ENCODE peak calls at places on chromosomes 4 and X, in eight cellular contexts. X is Panc1, J is upper lobe of left lung, Q is HCT116, Z is GM12878, A is HepG2, U is GM23338, L is K562. H is an unnamed sample.

GRCh38 chrX:147781844-147782243 is 129.9 kb upstream of the FMR1 start:
- ATAC-seq in U (no peak), J (no peak), Q (no peak), A (no peak), L (no peak), Z (no peak), X (no peak), H (no peak)

GRCh38 chr4:38583102-38583501 is 80.9 kb upstream of the KLF3 start:
- ATAC-seq in U (no peak), Z (no peak), X (no peak), Q (no peak), A (no peak), J (no peak), L (no peak), H (no peak)

GRCh38 chr4:108037884-108038283 is 48.2 kb downstream of the HADH start:
- ATAC-seq in L (no peak), X (no peak), A (no peak), U (no peak), Z (no peak), Q (no peak), J (no peak), H (no peak)

GRCh38 chr4:25632135-25632534 is 23.5 kb upstream of the SLC34A2 start:
- ATAC-seq in Z (no peak), X (no peak), Q (peak), J (no peak), U (no peak), A (no peak), L (no peak), H (no peak)

GRCh38 chr4:184348311-184349233 is 125.8 kb downstream of the IRF2 start:
- ATAC-seq in Q (no peak), A (peak), J (peak), L (peak), U (no peak), Z (no peak), X (no peak), H (no peak)

GRCh38 chr4:60790608-60791007 is 409.5 kb upstream of the ADGRL3 start:
- ATAC-seq in X (no peak), Z (no peak), A (no peak), Q (no peak), J (no peak), L (no peak), U (peak), H (no peak)

GRCh38 chr4:129929052-129929451 is 833.1 kb downstream of the C4orf33 start:
- ATAC-seq in U (peak), L (no peak), A (peak), X (no peak), J (no peak), Q (peak), Z (peak), H (no peak)

GRCh38 chrX:153917814-153918213 is 8.2 kb downstream of the ARHGAP4 start:
- ATAC-seq in A (no peak), U (no peak), L (no peak), Z (no peak), Q (no peak), J (no peak), X (no peak), H (no peak)

GRCh38 chr4:80210549-80210948 is 13.2 kb downstream of the PRDM8 start:
- ATAC-seq in U (no peak), A (no peak), X (no peak), L (no peak), Q (no peak), J (no peak), Z (no peak), H (no peak)

GRCh38 chrX:151752847-151753246 is 18.3 kb downstream of the CNGA2 start:
- ATAC-seq in U (no peak), Q (no peak), Z (no peak), A (no peak), L (no peak), J (no peak), X (no peak), H (no peak)

GRCh38 chr4:26803462-26803861 is 57.2 kb upstream of the STIM2 start:
- ATAC-seq in A (peak), U (peak), J (no peak), L (no peak), Q (no peak), X (no peak), Z (no peak), H (no peak)

GRCh38 chrX:23982891-23983290 is 44.1 kb downstream of the KLHL15 start:
- ATAC-seq in J (no peak), Q (no peak), U (no peak), A (no peak), L (no peak), Z (no peak), X (no peak), H (no peak)

GRCh38 chr4:67049446-67049845 is 495.9 kb downstream of the CENPC start:
- ATAC-seq in X (no peak), U (peak), L (no peak), J (no peak), Z (no peak), A (no peak), Q (no peak), H (no peak)

GRCh38 chrX:37746268-37746931 is 33.5 kb upstream of the CYBB start:
- ATAC-seq in J (peak), Q (peak), A (no peak), Z (peak), U (no peak), X (no peak), L (no peak), H (no peak)

GRCh38 chrX:7083468-7084396 is 63.8 kb upstream of the STS start:
- ATAC-seq in J (peak), A (no peak), Q (peak), Z (peak), L (no peak), X (peak), U (no peak), H (peak)

GRCh38 chr4:99507349-99507748 is 3.5 kb upstream of the C4orf17 start:
- ATAC-seq in Q (no peak), A (no peak), U (no peak), X (no peak), Z (no peak), J (no peak), L (no peak), H (no peak)

GRCh38 chr4:54099959-54100606 is at the start of gene GSX2:
- ATAC-seq in Q (no peak), A (peak), Z (peak), L (no peak), U (peak), J (no peak), X (no peak), H (peak)

GRCh38 chr4:76984127-76984526 is 34.6 kb downstream of the SEPTIN11 start:
- ATAC-seq in A (peak), L (peak), U (peak), Q (peak), Z (peak), J (no peak), X (no peak), H (peak)

GRCh38 chr4:26441110-26441509 is 49.2 kb downstream of the CCKAR start:
- ATAC-seq in Z (no peak), J (no peak), U (no peak), A (peak), X (no peak), L (no peak), Q (no peak), H (peak)

GRCh38 chr4:163393471-163393870 is 49.8 kb downstream of the NPY5R start:
- ATAC-seq in J (no peak), U (no peak), A (no peak), L (no peak), Z (peak), Q (no peak), X (no peak), H (no peak)

GRCh38 chr4:9904976-9905587 is 116.2 kb downstream of the SLC2A9 start:
- ATAC-seq in A (no peak), J (no peak), L (no peak), Z (no peak), U (no peak), X (no peak), Q (no peak), H (no peak)

GRCh38 chr4:125266901-125267601 is 47.7 kb upstream of the FAT4 start:
- ATAC-seq in J (no peak), A (no peak), Q (no peak), L (no peak), X (no peak), Z (no peak), U (no peak), H (no peak)

GRCh38 chr4:22539251-22539650 is 23.4 kb upstream of the ADGRA3 start:
- ATAC-seq in Q (no peak), L (no peak), Z (no peak), A (no peak), U (no peak), X (no peak), J (no peak), H (no peak)

DNA sequence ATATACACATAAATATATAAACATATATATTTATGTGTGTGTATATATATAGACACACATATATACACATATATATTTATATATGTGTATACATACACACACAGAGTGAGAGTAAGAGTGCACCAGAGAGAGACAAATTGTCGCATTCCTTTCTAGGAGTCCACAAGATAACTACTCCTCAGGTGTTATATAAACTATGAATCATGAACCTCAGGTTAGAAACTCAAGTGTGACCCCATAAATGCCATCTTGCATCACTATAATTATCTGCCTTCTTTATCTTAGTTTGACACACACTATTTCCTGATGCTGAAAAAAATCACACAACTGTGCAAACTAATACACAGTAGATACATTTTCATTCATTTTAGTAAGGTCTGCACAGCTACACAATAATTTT is 135.2 kb downstream of the PPARGC1A start:
- ATAC-seq in U (no peak), X (no peak), L (no peak), Q (no peak), J (no peak), A (no peak), Z (no peak), H (no peak)
- TF ChIP-seq CTCF in U (no peak), X (no peak), L (no peak), Q (no peak), J (no peak), A (no peak), Z (no peak), H (no peak)

GRCh38 chr4:173252024-173252935 is 81.9 kb downstream of the HMGB2 start:
- ATAC-seq in Q (peak), Z (peak), J (no peak), A (peak), U (peak), X (peak), L (peak), H (peak)
- TF ChIP-seq POLR2AphosphoS5 in Q (peak), Z (no peak), J (no peak), A (no peak), U (no peak), X (peak), L (peak), H (peak)

DNA sequence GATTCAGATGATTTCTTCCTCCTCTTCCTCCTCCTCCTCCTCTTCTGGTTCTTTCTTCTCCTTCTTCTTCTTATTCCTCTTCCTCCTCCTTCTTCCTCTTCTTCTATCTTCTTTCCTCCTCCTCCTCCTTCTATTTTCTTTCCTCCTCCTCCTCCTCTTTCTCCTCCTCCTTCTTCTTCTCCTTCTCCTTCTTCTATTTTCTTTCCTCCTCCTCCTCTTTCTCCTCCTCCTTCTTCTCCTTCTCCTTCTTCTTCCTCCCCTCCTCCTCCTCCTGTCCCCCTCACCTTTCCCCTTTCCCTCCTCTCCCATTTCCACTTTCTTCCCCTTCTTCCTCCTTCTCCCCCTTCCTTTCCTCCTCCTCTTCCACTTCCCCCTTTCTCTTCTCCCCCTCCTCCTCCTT is 68.3 kb downstream of the SORBS2 start:
- ATAC-seq in J (no peak), U (no peak), Z (no peak), Q (no peak), L (no peak), A (no peak), X (no peak), H (no peak)
- TF ChIP-seq CTCF in J (no peak), U (no peak), Z (no peak), Q (no peak), L (no peak), A (no peak), X (no peak), H (no peak)

GRCh38 chr4:128163177-128164117 is 102.3 kb downstream of the LARP1B start:
- ATAC-seq in A (no peak), Q (peak), L (no peak), X (peak), J (no peak), U (no peak), Z (no peak), H (no peak)
- TF ChIP-seq POLR2AphosphoS5 in A (no peak), Q (no peak), L (no peak), X (peak), J (no peak), U (no peak), Z (no peak), H (no peak)

DNA sequence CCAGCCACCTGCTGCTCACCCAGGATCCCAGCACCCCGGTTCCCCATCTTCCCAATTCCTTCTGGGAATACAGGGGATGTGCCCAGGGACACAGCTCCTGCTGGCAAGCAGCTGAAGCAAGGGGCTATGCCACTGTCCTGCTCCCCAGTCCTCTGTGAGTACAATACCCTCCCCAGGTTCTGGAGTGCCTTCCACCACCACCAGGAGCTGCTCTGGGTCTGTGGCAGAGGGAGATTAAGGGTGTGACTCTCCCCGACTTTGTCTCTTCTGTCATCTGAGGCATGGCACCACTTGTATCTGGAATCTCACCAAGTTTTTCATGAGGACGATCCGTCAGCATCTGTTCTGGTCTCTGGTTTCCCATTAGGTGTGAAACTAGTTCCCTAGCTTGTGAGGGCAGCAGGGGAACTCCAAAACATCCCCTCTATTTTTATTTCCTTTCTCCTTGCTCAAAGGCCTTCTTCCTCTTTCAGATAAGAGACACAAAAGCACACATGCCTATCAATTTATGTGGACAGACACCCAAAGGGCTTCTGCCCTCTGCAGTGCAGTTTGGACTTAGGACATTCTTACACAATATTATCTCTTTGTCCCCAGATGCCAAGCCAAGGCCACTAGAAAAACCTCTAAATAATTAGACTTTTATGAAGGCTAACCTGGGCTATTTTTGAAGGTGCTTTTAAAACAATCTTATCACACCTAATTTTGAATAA is 26.8 kb downstream of the MGST2 start:
- ATAC-seq in J (peak), U (peak), A (peak), X (no peak), Q (peak), L (peak), Z (peak), H (no peak)
- TF ChIP-seq CTCF in J (no peak), U (peak), A (peak), X (peak), Q (no peak), L (peak), Z (peak), H (peak)

DNA sequence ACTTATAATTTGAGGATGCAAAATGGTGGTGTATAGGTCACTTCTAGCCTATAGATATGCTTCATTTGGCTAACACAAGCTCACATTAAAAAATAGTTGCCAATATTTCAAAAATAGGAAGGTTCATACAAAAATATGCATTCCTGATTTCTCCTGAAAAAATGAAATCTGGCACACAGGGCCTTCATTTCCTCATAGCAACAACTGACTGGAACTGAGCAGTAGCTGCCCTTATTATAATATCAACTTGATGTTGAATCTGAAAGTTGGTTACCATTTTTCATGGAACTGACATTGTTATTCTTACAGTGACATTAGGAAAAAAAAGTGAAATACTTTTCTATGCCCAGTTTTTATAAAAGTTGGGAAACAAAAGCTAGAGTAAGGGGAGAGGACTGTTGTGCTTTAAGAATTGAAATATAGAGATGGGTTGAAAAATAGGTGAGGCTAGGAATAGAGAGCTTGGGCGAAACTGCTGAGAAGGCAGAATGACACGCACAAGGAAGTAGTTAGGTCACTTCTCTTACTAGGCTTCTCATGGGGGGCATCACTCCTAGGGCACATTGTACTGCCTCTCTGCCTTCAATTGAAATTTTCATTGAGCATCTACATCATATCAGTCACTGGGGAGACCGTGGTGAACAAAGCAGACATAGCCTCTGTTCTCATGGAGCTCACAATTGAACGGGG is 43.1 kb upstream of the C1GALT1C1 start:
- ATAC-seq in L (no peak), U (no peak), Z (no peak), J (no peak), A (no peak), X (no peak), Q (no peak), H (peak)
- TF ChIP-seq POLR2AphosphoS5 in L (no peak), U (no peak), Z (no peak), J (no peak), A (no peak), X (no peak), Q (no peak), H (no peak)